ENCODE peak calls at places on chromosomes 7 and 10, in four cellular contexts. One of them, this sample, is unnamed.

GRCh38 chr7:48084727-48085432 is 4.2 kb upstream of the UPP1 start:
- DNase-seq in AG04449: peak; percentile 94
- DNase-seq in colonic mucosa: peak; percentile 57
- DNase-seq in uterus: peak; percentile 76
- DNase-seq in this sample: peak; percentile 88

GRCh38 chr7:131521651-131522163 is 34.7 kb downstream of the PODXL start:
- DNase-seq in colonic mucosa: peak; percentile 81
- DNase-seq in uterus: no peak
- DNase-seq in AG04449: no peak
- DNase-seq in this sample: no peak

GRCh38 chr7:85322252-85322651 is 135.4 kb upstream of the SEMA3D start:
- DNase-seq in colonic mucosa: no peak
- DNase-seq in AG04449: no peak
- DNase-seq in uterus: no peak
- DNase-seq in this sample: no peak

GRCh38 chr7:2099036-2099957 is 133.4 kb downstream of the MAD1L1 start:
- DNase-seq in AG04449: no peak
- DNase-seq in uterus: no peak
- DNase-seq in colonic mucosa: no peak
- DNase-seq in this sample: no peak

GRCh38 chr10:33391611-33392010 is 57.1 kb upstream of the NRP1 start:
- DNase-seq in colonic mucosa: no peak
- DNase-seq in uterus: no peak
- DNase-seq in AG04449: no peak
- DNase-seq in this sample: no peak

GRCh38 chr10:58930497-58930896 is 245.9 kb upstream of the PHYHIPL start:
- DNase-seq in AG04449: no peak
- DNase-seq in colonic mucosa: no peak
- DNase-seq in uterus: no peak
- DNase-seq in this sample: no peak

GRCh38 chr10:117271427-117271826 is 30.5 kb downstream of the SLC18A2 start:
- DNase-seq in AG04449: no peak
- DNase-seq in colonic mucosa: no peak
- DNase-seq in uterus: no peak
- DNase-seq in this sample: no peak

GRCh38 chr10:90925078-90926029 is 4.5 kb upstream of the ANKRD1 start:
- DNase-seq in AG04449: no peak
- DNase-seq in uterus: no peak
- DNase-seq in colonic mucosa: no peak
- DNase-seq in this sample: no peak

GRCh38 chr7:114777288-114777687 is 144.6 kb upstream of the MDFIC start:
- DNase-seq in AG04449: no peak
- DNase-seq in uterus: no peak
- DNase-seq in colonic mucosa: no peak
- DNase-seq in this sample: no peak

GRCh38 chr10:111080224-111080623 is 3.4 kb downstream of the ADRA2A start:
- DNase-seq in AG04449: no peak
- DNase-seq in uterus: no peak
- DNase-seq in colonic mucosa: no peak
- DNase-seq in this sample: no peak

GRCh38 chr10:49094707-49095106 is 20.6 kb downstream of the VSTM4 start:
- DNase-seq in colonic mucosa: no peak
- DNase-seq in AG04449: no peak
- DNase-seq in uterus: no peak
- DNase-seq in this sample: no peak

GRCh38 chr7:51235593-51236313 is 80.9 kb downstream of the COBL start:
- DNase-seq in colonic mucosa: no peak
- DNase-seq in uterus: no peak
- DNase-seq in AG04449: no peak
- DNase-seq in this sample: no peak

GRCh38 chr7:122140918-122141317 is 3.1 kb downstream of the AASS start:
- DNase-seq in colonic mucosa: no peak
- DNase-seq in AG04449: no peak
- DNase-seq in uterus: no peak
- DNase-seq in this sample: no peak

GRCh38 chr7:151801782-151802468 is 75.0 kb downstream of the PRKAG2 start:
- DNase-seq in uterus: no peak
- DNase-seq in colonic mucosa: peak; percentile 58
- DNase-seq in AG04449: no peak
- DNase-seq in this sample: no peak

GRCh38 chr7:45924283-45924682 is 3.2 kb upstream of the IGFBP3 start:
- DNase-seq in colonic mucosa: no peak
- DNase-seq in AG04449: no peak
- DNase-seq in uterus: no peak
- DNase-seq in this sample: no peak

GRCh38 chr7:107659666-107660065 is 962 bp upstream of the SLC26A4 start:
- DNase-seq in colonic mucosa: no peak
- DNase-seq in uterus: no peak
- DNase-seq in AG04449: peak; percentile 26
- DNase-seq in this sample: peak; percentile 36

GRCh38 chr7:22980422-22980821 is 33.5 kb downstream of the HYCC1 start:
- DNase-seq in AG04449: peak; percentile 44
- DNase-seq in colonic mucosa: no peak
- DNase-seq in uterus: no peak
- DNase-seq in this sample: peak; percentile 30

GRCh38 chr7:13414661-13415105 is 574.8 kb downstream of the ETV1 start:
- DNase-seq in colonic mucosa: no peak
- DNase-seq in AG04449: no peak
- DNase-seq in uterus: no peak
- DNase-seq in this sample: no peak

GRCh38 chr7:70316745-70317144 is 718.5 kb downstream of the AUTS2 start:
- DNase-seq in AG04449: no peak
- DNase-seq in uterus: no peak
- DNase-seq in colonic mucosa: no peak
- DNase-seq in this sample: no peak

GRCh38 chr7:108570146-108570755 is 577 bp downstream of the DNAJB9 start:
- DNase-seq in colonic mucosa: peak; percentile 57
- DNase-seq in uterus: no peak
- DNase-seq in AG04449: no peak
- DNase-seq in this sample: no peak

GRCh38 chr7:130441408-130441854 is 615 bp upstream of the CEP41 start:
- DNase-seq in AG04449: no peak
- DNase-seq in colonic mucosa: no peak
- DNase-seq in uterus: no peak
- DNase-seq in this sample: no peak

GRCh38 chr10:117374506-117375359 is 507 bp downstream of the PDZD8 start:
- DNase-seq in AG04449: no peak
- DNase-seq in colonic mucosa: peak; percentile 42
- DNase-seq in uterus: peak; percentile 19
- DNase-seq in this sample: no peak

GRCh38 chr7:68613405-68613804 is 984.9 kb upstream of the AUTS2 start:
- DNase-seq in uterus: no peak
- DNase-seq in colonic mucosa: no peak
- DNase-seq in AG04449: no peak
- DNase-seq in this sample: no peak

GRCh38 chr10:79293841-79294705 is 53.2 kb upstream of the PPIF start:
- DNase-seq in uterus: no peak
- DNase-seq in colonic mucosa: no peak
- DNase-seq in AG04449: no peak
- DNase-seq in this sample: peak; percentile 18

GRCh38 chr10:132248455-132249231 is 59.1 kb downstream of the STK32C start:
- DNase-seq in AG04449: no peak
- DNase-seq in uterus: no peak
- DNase-seq in colonic mucosa: peak; percentile 66
- DNase-seq in this sample: no peak